ENCODE peak calls at places on chromosomes 1 and 21, in ten cellular contexts. R is M059J; D is DMS79 treated with DMSO at 0.1 percent for 48 hours; M is Kasumi-1; P is nephron progenitor cell; T is A172; E is small intestine; F is stimulated activated naive CD8-positive, alpha-beta T cell treated with anti-CD3 and anti-CD28 coated beads, Interleukin-15, Interleukin-2, amounts not matched to agents 100 U/mL and 50 U/mL, for 24 hours; V is BJ; G is naive thymus-derived CD8-positive, alpha-beta T cell. N is an unnamed sample.

GRCh38 chr1:185154912-185155513 is 1.7 kb downstream of the TRMT1L start:
- DNase-seq in R (peak), D (no peak), M (peak), P (no peak), T (no peak), E (peak), F (no peak), V (no peak), G (no peak), N (no peak)

GRCh38 chr1:55337801-55338447 is 122.8 kb upstream of the USP24 start:
- DNase-seq in R (peak), D (no peak), M (peak), P (no peak), T (peak), E (peak), F (peak), V (no peak), G (no peak), N (peak)

GRCh38 chr1:230173176-230173575 is 106.1 kb downstream of the GALNT2 start:
- DNase-seq in R (no peak), D (no peak), M (no peak), P (no peak), T (no peak), E (no peak), F (no peak), V (no peak), G (no peak), N (no peak)

GRCh38 chr1:43952731-43953350 is 6.1 kb downstream of the IPO13 start:
- DNase-seq in R (no peak), D (peak), M (no peak), P (peak), T (no peak), E (no peak), F (no peak), V (no peak), G (no peak), N (no peak)

GRCh38 chr1:223628233-223628632 is 37.3 kb downstream of the CAPN8 start:
- DNase-seq in R (peak), D (peak), M (no peak), P (peak), T (peak), E (peak), F (peak), V (no peak), G (peak), N (peak)

GRCh38 chr1:217534566-217534965 is 96.3 kb downstream of the GPATCH2 start:
- DNase-seq in R (no peak), D (no peak), M (no peak), P (no peak), T (no peak), E (peak), F (no peak), V (no peak), G (no peak), N (no peak)

GRCh38 chr1:156692958-156693857 is 12.2 kb downstream of the CRABP2 start:
- DNase-seq in R (peak), D (peak), M (no peak), P (peak), T (no peak), E (no peak), F (no peak), V (no peak), G (no peak), N (peak)

GRCh38 chr1:51567653-51568052 is 48.6 kb upstream of the EPS15 start:
- DNase-seq in R (peak), D (no peak), M (no peak), P (no peak), T (peak), E (no peak), F (no peak), V (peak), G (no peak), N (peak)

GRCh38 chr1:110190282-110190929 is 19.7 kb upstream of the KCNC4 start:
- DNase-seq in R (peak), D (peak), M (no peak), P (no peak), T (no peak), E (peak), F (peak), V (no peak), G (no peak), N (no peak)

GRCh38 chr1:11273595-11274234 is 717 bp downstream of the UBIAD1 start:
- DNase-seq in R (no peak), D (no peak), M (peak), P (no peak), T (no peak), E (no peak), F (no peak), V (no peak), G (no peak), N (no peak)

GRCh38 chr1:66282343-66282852 is 251.6 kb upstream of the SGIP1 start:
- DNase-seq in R (peak), D (no peak), M (no peak), P (no peak), T (peak), E (no peak), F (peak), V (no peak), G (no peak), N (no peak)

GRCh38 chr1:163171826-163172225 is 30.9 kb downstream of the RGS5 start:
- DNase-seq in R (peak), D (no peak), M (no peak), P (no peak), T (peak), E (no peak), F (no peak), V (no peak), G (no peak), N (no peak)

GRCh38 chr1:231139125-231139649 is 22.7 kb upstream of the TRIM67 start:
- DNase-seq in R (peak), D (no peak), M (peak), P (no peak), T (peak), E (no peak), F (no peak), V (peak), G (no peak), N (peak)

GRCh38 chr1:30061292-30062204 is 661.8 kb downstream of the MATN1 start:
- DNase-seq in R (no peak), D (no peak), M (no peak), P (no peak), T (no peak), E (peak), F (no peak), V (no peak), G (no peak), N (no peak)

GRCh38 chr1:209936125-209936524 is 1.9 kb upstream of the SYT14 start:
- DNase-seq in R (no peak), D (no peak), M (no peak), P (no peak), T (no peak), E (no peak), F (no peak), V (no peak), G (no peak), N (no peak)

GRCh38 chr1:46166521-46167462 is 8.1 kb upstream of the TSPAN1 start:
- DNase-seq in R (no peak), D (no peak), M (peak), P (no peak), T (no peak), E (no peak), F (peak), V (no peak), G (peak), N (no peak)

GRCh38 chr21:38422067-38422466 is 76.2 kb downstream of the ERG start:
- DNase-seq in R (no peak), D (no peak), M (no peak), P (no peak), T (no peak), E (no peak), F (no peak), V (no peak), G (no peak), N (no peak)

GRCh38 chr1:8032351-8032750 is 6.2 kb upstream of the ERRFI1 start:
- DNase-seq in R (no peak), D (no peak), M (no peak), P (no peak), T (no peak), E (no peak), F (no peak), V (no peak), G (no peak), N (no peak)

GRCh38 chr1:145878724-145879123 is 6.9 kb downstream of the ANKRD35 start:
- DNase-seq in R (no peak), D (no peak), M (no peak), P (no peak), T (no peak), E (no peak), F (no peak), V (no peak), G (no peak), N (no peak)

GRCh38 chr1:114061431-114061830 is 82.2 kb downstream of the OLFML3 start:
- DNase-seq in R (peak), D (no peak), M (no peak), P (no peak), T (peak), E (no peak), F (no peak), V (no peak), G (no peak), N (no peak)